ENCODE peak calls at places on chromosomes 16 and 17, in ten cellular contexts. Y, G, Z, R, B, U, P, K, J and O are unnamed samples.

GRCh38 chr16:68374961-68375660 is 64.3 kb downstream of the PRMT7 start:
- DNase-seq in B (no peak), G (no peak), J (peak; percentile 34), Y (no peak), K (no peak), U (peak; percentile 35), Z (peak; percentile 47), P (no peak), R (no peak), O (no peak)

GRCh38 chr16:19753815-19754643 is 36.0 kb downstream of the IQCK start:
- DNase-seq in Y (no peak), P (peak; percentile 83), K (no peak), R (no peak), Z (no peak), G (no peak), B (no peak), U (no peak), J (no peak), O (peak; percentile 14)

GRCh38 chr17:9872852-9873251 is 32.2 kb downstream of the RCVRN start:
- DNase-seq in Z (no peak), U (no peak), R (no peak), K (no peak), P (no peak), Y (no peak), B (no peak), J (no peak), G (no peak), O (no peak)

GRCh38 chr17:1413281-1413791 is 13.3 kb upstream of the YWHAE start:
- DNase-seq in G (no peak), Z (peak; percentile 72), R (peak; percentile 74), U (no peak), B (no peak), J (peak; percentile 90), P (peak; percentile 86), K (no peak), Y (no peak), O (peak; percentile 94)

GRCh38 chr17:81090361-81091133 is 55.6 kb downstream of the BAIAP2 start:
- DNase-seq in K (no peak), R (peak; percentile 39), Y (no peak), B (no peak), U (peak; percentile 57), G (no peak), Z (peak; percentile 85), P (no peak), J (peak; percentile 75), O (peak; percentile 12)

GRCh38 chr17:27471321-27472269 is 15.3 kb downstream of the KSR1 start:
- DNase-seq in G (peak; percentile 59), Y (no peak), Z (no peak), U (no peak), J (no peak), P (peak; percentile 41), R (no peak), B (peak; percentile 41), K (peak; percentile 63), O (peak; percentile 21)

GRCh38 chr17:7842380-7842949 is 8.4 kb downstream of the KDM6B start:
- DNase-seq in B (no peak), Z (peak; percentile 84), K (peak; percentile 81), U (peak; percentile 45), J (peak; percentile 86), G (peak; percentile 95), Y (no peak), P (peak; percentile 97), R (peak; percentile 65), O (peak; percentile 95)

GRCh38 chr16:73015612-73016487 is 32.1 kb downstream of the ZFHX3 start:
- DNase-seq in Z (no peak), K (peak; percentile 81), P (no peak), J (no peak), B (peak; percentile 66), Y (no peak), U (no peak), G (no peak), R (no peak), O (no peak)

GRCh38 chr16:51994597-51994996 is 552.3 kb downstream of the TOX3 start:
- DNase-seq in Y (peak; percentile 51), Z (no peak), B (no peak), R (no peak), U (no peak), J (no peak), P (no peak), G (no peak), K (no peak), O (peak; percentile 5)

GRCh38 chr17:77110006-77110374 is 30.8 kb upstream of the SEC14L1 start:
- DNase-seq in U (peak; percentile 76), R (no peak), K (peak; percentile 39), B (no peak), P (peak; percentile 28), Z (no peak), G (peak; percentile 59), Y (no peak), J (no peak), O (no peak)

GRCh38 chr16:59737274-59737673 is 1003.2 kb upstream of the GOT2 start:
- DNase-seq in R (no peak), B (no peak), U (no peak), J (no peak), K (no peak), Y (no peak), Z (no peak), P (no peak), G (no peak), O (no peak)

DNA sequence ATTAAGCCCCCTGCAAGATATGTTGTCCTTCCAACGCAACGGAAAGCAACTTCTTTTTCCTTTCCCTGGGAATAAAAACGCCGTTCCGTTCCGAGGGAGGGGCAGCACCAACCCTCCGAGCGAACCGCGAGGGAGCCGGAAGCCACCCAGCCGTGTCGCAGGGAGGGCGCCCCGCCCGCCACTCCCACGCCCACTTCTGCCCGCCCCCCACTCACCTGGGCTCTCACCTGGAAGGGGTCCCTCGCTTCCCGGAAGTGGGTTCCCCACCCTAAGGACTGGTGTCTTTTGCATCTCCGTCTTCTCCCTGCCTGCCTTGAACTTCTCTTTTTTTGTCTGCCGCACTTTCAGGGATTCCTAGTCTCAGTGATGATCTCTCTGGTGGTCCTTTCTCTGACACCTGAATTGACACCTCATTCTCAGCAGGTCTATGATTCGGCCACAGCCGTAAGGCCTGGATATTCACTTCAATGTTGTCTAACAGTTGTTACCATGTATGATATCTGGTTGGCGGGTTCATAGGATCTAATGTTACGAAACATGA is 25.3 kb upstream of the SLC47A1 start:
- DNase-seq in P (no peak), G (peak; percentile 44), U (peak; percentile 53), K (peak; percentile 50), J (peak; percentile 70), R (no peak), Y (no peak), B (no peak), Z (no peak), O (no peak)
- TF ChIP-seq CTCF in P (no peak), G (no peak), U (no peak), K (no peak), J (no peak), R (no peak), Y (no peak), B (no peak), Z (no peak), O (no peak)

DNA sequence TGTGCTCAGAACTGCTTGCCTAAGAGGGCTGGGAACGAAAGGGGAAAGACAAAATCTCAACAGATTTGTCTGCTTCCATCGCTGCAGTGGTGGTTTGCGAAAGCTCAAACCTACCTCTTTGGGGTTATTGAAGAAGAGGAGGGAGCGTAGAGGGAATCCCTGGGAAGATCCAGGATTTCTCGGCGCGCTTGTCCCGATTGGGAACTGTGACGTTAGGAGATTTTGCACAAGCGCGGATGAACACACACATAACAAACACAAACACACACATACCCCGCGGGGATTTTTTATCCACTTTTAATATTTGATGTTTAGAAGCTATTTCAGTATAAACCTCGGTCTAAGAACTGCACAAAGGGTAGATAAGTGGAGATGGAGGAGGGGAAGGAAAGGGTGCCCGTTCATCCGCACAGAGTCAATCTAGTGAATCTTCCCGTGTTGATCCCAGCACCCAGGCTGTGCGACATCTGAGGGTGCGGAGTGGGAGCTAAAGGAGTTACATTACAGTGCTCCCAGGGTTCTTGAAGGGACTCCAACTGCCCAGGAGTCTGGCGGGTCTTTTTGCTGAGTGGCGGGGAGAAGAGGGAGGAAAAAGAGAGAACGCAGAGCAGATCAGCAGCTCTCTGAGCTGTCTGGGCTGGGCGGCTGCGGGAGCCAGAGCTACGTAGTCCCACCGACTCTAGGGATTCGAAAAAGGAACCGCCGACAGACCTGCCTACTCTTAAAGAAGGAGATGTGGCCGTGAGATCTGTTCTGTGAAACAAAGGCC is 1.5 kb upstream of the CA10 start:
- DNase-seq in J (no peak), P (no peak), G (no peak), Z (peak; percentile 49), R (no peak), B (no peak), Y (no peak), K (no peak), U (peak; percentile 21), O (no peak)
- TF ChIP-seq CTCF in J (no peak), P (no peak), G (no peak), Z (no peak), R (no peak), B (no peak), Y (no peak), K (no peak), U (no peak), O (no peak)

DNA sequence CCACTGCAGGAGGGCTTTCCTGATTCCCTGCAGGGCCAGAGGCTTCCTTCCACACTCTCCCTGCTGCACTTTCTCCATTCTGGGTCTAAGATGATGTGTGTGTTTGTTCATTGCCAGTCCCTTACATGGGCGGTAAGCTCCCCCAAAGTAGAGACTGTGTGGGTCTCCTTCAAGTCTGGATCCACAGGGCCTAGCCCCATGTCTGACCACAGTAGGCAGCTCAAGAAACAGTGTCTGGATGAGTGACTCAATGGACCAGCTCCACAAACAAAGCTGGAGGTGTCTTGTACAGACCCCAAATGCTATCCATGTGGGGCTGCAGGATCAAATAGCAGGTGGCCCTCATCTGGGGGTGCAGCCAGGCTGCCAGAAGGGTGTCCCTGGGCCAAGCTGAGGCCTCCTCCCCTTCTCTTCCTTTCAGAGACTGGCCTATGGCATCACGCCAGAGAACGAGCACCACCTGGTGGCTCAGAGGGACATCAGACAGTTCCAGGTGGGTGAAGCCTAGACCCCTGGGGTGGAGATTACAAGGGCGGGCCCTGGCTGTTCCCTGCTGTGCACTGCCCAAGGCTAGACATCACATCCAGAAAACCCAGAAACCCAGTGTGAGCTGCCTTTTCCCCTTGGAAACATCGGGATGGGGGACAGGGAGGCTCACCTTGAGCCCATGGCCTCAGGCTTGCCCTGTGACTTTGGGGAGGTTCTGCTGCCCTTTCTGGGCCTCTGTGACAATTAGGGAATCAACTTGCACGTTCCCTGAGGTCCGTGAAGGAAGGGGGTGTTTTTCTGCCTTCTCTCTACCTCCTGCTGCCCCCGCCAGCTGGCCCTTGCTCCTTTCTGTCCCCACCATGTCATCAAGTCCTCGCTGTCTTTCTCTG is 45.9 kb downstream of the SLC6A2 start:
- DNase-seq in Y (peak; percentile 65), K (peak; percentile 60), J (peak; percentile 69), R (peak; percentile 61), Z (peak; percentile 79), G (no peak), B (peak; percentile 46), P (peak; percentile 26), U (peak; percentile 70), O (peak; percentile 35)
- TF ChIP-seq CTCF in Y (peak; percentile 53), K (peak; percentile 63), J (peak; percentile 58), R (peak; percentile 51), Z (peak; percentile 73), G (no peak), B (peak; percentile 85), P (peak; percentile 48), U (peak; percentile 72), O (peak; percentile 48)

DNA sequence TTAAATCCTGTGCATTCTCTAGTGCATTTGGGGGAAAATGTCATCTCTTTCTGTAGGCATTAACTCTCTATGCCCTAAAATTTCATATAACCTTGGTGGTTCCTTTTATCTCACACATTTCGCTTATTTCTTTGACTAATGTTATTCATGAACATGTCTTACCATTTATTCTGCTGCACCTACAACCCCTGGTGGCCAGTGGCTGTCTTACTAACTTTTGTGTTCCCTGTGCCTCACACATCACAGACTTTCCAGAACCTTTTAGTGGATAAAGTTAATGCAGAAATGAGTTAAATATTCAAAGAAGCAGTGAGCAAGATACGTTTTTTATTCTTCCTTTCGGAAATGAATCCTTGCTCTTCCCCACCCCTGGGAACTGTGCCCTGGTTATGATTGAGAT is 111.9 kb downstream of the CDH13 start:
- DNase-seq in Y (peak; percentile 3), K (no peak), R (no peak), J (no peak), P (peak; percentile 23), Z (no peak), G (no peak), U (no peak), B (no peak), O (no peak)
- TF ChIP-seq CTCF in Y (peak; percentile 50), K (peak; percentile 31), R (no peak), J (peak; percentile 36), P (peak; percentile 35), Z (peak; percentile 53), G (no peak), U (peak; percentile 36), B (peak; percentile 37), O (peak; percentile 31)